ENCODE peak calls at places on chromosomes 1 and 21, in ten cellular contexts. J is adipocyte; N is lower leg skin; O is HFF-Myc; C is AG04450; S is prostate gland; Y is uterus; R is CD4-positive, alpha-beta memory T cell; P is OCI-LY7; A is foreskin fibroblast. B is an unnamed sample.

GRCh38 chr1:12454406-12455391 is 163.3 kb downstream of the DHRS3 start:
- DNase-seq in J (peak), N (peak), O (no peak), C (no peak), S (peak), Y (peak), R (no peak), P (no peak), A (no peak), B (peak)

GRCh38 chr1:25219661-25220251 is 12.5 kb downstream of the SYF2 start:
- DNase-seq in J (no peak), N (no peak), O (no peak), C (no peak), S (no peak), Y (no peak), R (no peak), P (no peak), A (no peak), B (no peak)

GRCh38 chr1:6426972-6427350 is 2.4 kb downstream of the ESPN start:
- DNase-seq in J (no peak), N (no peak), O (no peak), C (no peak), S (no peak), Y (no peak), R (no peak), P (no peak), A (no peak), B (no peak)

GRCh38 chr21:41639336-41639735 is 127.5 kb downstream of the RIPK4 start:
- DNase-seq in J (no peak), N (no peak), O (no peak), C (no peak), S (no peak), Y (no peak), R (no peak), P (no peak), A (no peak), B (no peak)

GRCh38 chr21:14968029-14968428 is 96.8 kb downstream of the NRIP1 start:
- DNase-seq in J (no peak), N (no peak), O (no peak), C (no peak), S (no peak), Y (no peak), R (no peak), P (no peak), A (no peak), B (no peak)

GRCh38 chr1:6385673-6386191 is 7.8 kb downstream of the ACOT7 start:
- DNase-seq in J (peak), N (peak), O (peak), C (no peak), S (peak), Y (peak), R (no peak), P (no peak), A (peak), B (peak)

GRCh38 chr1:77170687-77171086 is 48.5 kb downstream of the PIGK start:
- DNase-seq in J (peak), N (no peak), O (peak), C (peak), S (no peak), Y (no peak), R (no peak), P (no peak), A (peak), B (no peak)

GRCh38 chr1:58597991-58598390 is 20.9 kb upstream of the TACSTD2 start:
- DNase-seq in J (no peak), N (no peak), O (no peak), C (no peak), S (no peak), Y (no peak), R (no peak), P (no peak), A (no peak), B (no peak)

GRCh38 chr1:12107718-12108117 is 44.6 kb downstream of the TNFRSF8 start:
- DNase-seq in J (no peak), N (no peak), O (no peak), C (no peak), S (no peak), Y (no peak), R (no peak), P (no peak), A (no peak), B (peak)

GRCh38 chr1:76682152-76682551 is 185.1 kb upstream of the ST6GALNAC5 start:
- DNase-seq in J (no peak), N (no peak), O (no peak), C (no peak), S (no peak), Y (no peak), R (no peak), P (no peak), A (no peak), B (no peak)

GRCh38 chr1:88595355-88595754 is 88.7 kb upstream of the PKN2 start:
- DNase-seq in J (peak), N (no peak), O (peak), C (peak), S (no peak), Y (no peak), R (peak), P (peak), A (peak), B (no peak)

GRCh38 chr1:54302951-54303843 is 103.0 kb downstream of the SSBP3 start:
- DNase-seq in J (no peak), N (no peak), O (no peak), C (no peak), S (no peak), Y (no peak), R (no peak), P (no peak), A (no peak), B (no peak)

GRCh38 chr21:25862596-25862995 is 127.8 kb downstream of the GABPA start:
- DNase-seq in J (peak), N (no peak), O (no peak), C (no peak), S (no peak), Y (no peak), R (peak), P (peak), A (no peak), B (no peak)

GRCh38 chr1:51875836-51876235 is 2.7 kb downstream of the NRDC start:
- DNase-seq in J (no peak), N (no peak), O (no peak), C (no peak), S (no peak), Y (no peak), R (no peak), P (no peak), A (no peak), B (no peak)
- H3K4me3 ChIP-seq in J (peak), N (no peak), O (peak), C (no peak), S (no peak), Y (no peak), R (no peak), P (peak), A (no peak), B (peak)

GRCh38 chr1:156675715-156676311 is 1.4 kb downstream of the NES start:
- DNase-seq in J (peak), N (no peak), O (no peak), C (no peak), S (no peak), Y (peak), R (no peak), P (no peak), A (no peak), B (peak)
- H3K4me3 ChIP-seq in J (no peak), N (no peak), O (peak), C (peak), S (peak), Y (peak), R (no peak), P (no peak), A (peak), B (peak)

GRCh38 chr1:40132383-40133121 is 28.6 kb upstream of the RLF start:
- DNase-seq in J (no peak), N (no peak), O (no peak), C (no peak), S (no peak), Y (no peak), R (no peak), P (no peak), A (no peak), B (peak)
- H3K4me3 ChIP-seq in J (peak), N (no peak), O (peak), C (peak), S (no peak), Y (no peak), R (no peak), P (no peak), A (peak), B (peak)

GRCh38 chr1:243783714-243784113 is 66.3 kb downstream of the AKT3 start:
- DNase-seq in J (no peak), N (no peak), O (no peak), C (no peak), S (no peak), Y (no peak), R (no peak), P (no peak), A (no peak), B (no peak)
- H3K4me3 ChIP-seq in J (no peak), N (no peak), O (no peak), C (no peak), S (no peak), Y (no peak), R (no peak), P (no peak), A (no peak), B (no peak)

DNA sequence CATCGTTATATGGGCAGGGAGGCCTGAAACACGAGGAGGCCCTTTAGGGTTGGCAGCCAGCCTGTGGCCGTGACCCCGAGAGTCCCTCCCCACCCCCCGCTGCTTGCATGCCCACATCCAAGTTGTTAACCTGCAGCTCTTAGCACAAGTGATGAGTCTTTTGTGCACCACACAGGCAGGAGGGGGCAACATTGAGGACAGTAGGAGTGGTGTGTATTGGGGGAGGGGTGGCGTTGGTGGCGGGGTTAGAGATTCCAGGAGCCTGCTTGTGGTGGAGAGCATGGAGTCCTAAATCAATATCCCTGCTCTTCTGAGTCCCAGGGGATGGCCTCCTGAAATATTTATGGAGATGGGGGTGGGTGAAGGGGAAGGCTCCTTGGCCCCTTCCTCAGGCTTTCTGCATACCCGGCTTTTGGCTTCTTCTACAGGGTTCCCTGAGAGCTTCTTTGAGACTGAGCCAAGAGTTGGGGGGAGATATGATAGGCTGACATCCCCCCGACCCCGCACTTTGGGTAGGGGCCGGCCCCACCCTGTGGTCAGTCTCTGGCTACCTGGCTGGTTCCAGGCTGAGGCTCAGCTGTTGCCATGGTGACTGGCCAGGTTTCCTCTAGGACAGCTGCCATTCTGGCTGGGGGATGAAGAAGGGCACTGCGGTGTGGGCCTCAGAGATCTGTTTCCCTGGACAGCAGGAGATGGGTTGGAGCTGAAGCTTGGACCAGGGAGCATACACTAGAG is 5.0 kb downstream of the CHRNB2 start:
- DNase-seq in J (no peak), N (no peak), O (no peak), C (no peak), S (no peak), Y (no peak), R (no peak), P (no peak), A (no peak), B (no peak)
- H3K4me3 ChIP-seq in J (no peak), N (no peak), O (no peak), C (no peak), S (no peak), Y (no peak), R (no peak), P (no peak), A (no peak), B (no peak)

GRCh38 chr1:184190626-184191025 is 139.1 kb downstream of the TSEN15 start:
- DNase-seq in J (no peak), N (no peak), O (no peak), C (no peak), S (no peak), Y (no peak), R (no peak), P (no peak), A (no peak), B (no peak)

GRCh38 chr1:184191181-184191601 is 139.7 kb downstream of the TSEN15 start:
- DNase-seq in J (peak), N (peak), O (peak), C (peak), S (peak), Y (peak), R (no peak), P (no peak), A (peak), B (peak)

GRCh38 chr1:184189361-184189760 is 137.8 kb downstream of the TSEN15 start:
- DNase-seq in J (no peak), N (no peak), O (no peak), C (no peak), S (no peak), Y (no peak), R (no peak), P (no peak), A (no peak), B (no peak)

GRCh38 chr1:184193451-184193850 is 141.9 kb downstream of the TSEN15 start:
- DNase-seq in J (no peak), N (no peak), O (no peak), C (no peak), S (no peak), Y (no peak), R (no peak), P (no peak), A (no peak), B (no peak)

GRCh38 chr1:184194251-184194650 is 142.7 kb downstream of the TSEN15 start:
- DNase-seq in J (no peak), N (no peak), O (no peak), C (no peak), S (no peak), Y (no peak), R (no peak), P (no peak), A (no peak), B (no peak)
- H3K4me3 ChIP-seq in J (no peak), N (no peak), O (no peak), C (no peak), S (no peak), Y (no peak), R (no peak), P (no peak), A (no peak), B (no peak)

B was measured in osteoblast.